ENCODE peak calls at places on chromosomes 1 and 21, in eight cellular contexts. X, W, Q, L, M, D, U and F are unnamed samples.

GRCh38 chr1:75265792-75266191 is 131.6 kb downstream of the LHX8 start:
- DNase-seq in X (no peak), W (no peak), Q (no peak), L (no peak), M (peak; percentile 12), D (peak; percentile 57), U (no peak), F (peak; percentile 71)

GRCh38 chr1:208888376-208888775 is 644.2 kb upstream of the PLXNA2 start:
- DNase-seq in X (no peak), W (no peak), Q (no peak), L (no peak), M (no peak), D (no peak), U (no peak), F (peak; percentile 4)

GRCh38 chr1:159941867-159942560 is 3.4 kb downstream of the IGSF9 start:
- DNase-seq in X (no peak), W (no peak), Q (no peak), L (no peak), M (no peak), D (no peak), U (no peak), F (no peak)

GRCh38 chr21:20272791-20273362 is 725.3 kb upstream of the NCAM2 start:
- DNase-seq in X (no peak), W (no peak), Q (no peak), L (no peak), M (no peak), D (no peak), U (no peak), F (no peak)

GRCh38 chr1:85349224-85349623 is 72.8 kb upstream of the BCL10 start:
- DNase-seq in X (no peak), W (no peak), Q (no peak), L (no peak), M (no peak), D (peak; percentile 83), U (no peak), F (no peak)

GRCh38 chr1:67769633-67770256 is 63.5 kb downstream of the GNG12 start:
- DNase-seq in X (no peak), W (no peak), Q (no peak), L (no peak), M (no peak), D (no peak), U (no peak), F (no peak)

GRCh38 chr1:113534875-113535274 is 144.6 kb downstream of the MAGI3 start:
- DNase-seq in X (no peak), W (no peak), Q (no peak), L (no peak), M (peak; percentile 62), D (no peak), U (no peak), F (peak; percentile 78)

GRCh38 chr1:160862151-160863061 is at the start of gene CD244:
- DNase-seq in X (no peak), W (peak; percentile 73), Q (peak; percentile 78), L (peak; percentile 46), M (no peak), D (peak; percentile 64), U (peak; percentile 28), F (no peak)

GRCh38 chr21:39115659-39116235 is 67.5 kb downstream of the PSMG1 start:
- DNase-seq in X (no peak), W (no peak), Q (no peak), L (no peak), M (no peak), D (no peak), U (no peak), F (no peak)

GRCh38 chr1:223706077-223706988 is 6.0 kb upstream of the CAPN2 start:
- DNase-seq in X (no peak), W (no peak), Q (peak; percentile 56), L (peak; percentile 42), M (peak; percentile 92), D (peak; percentile 89), U (no peak), F (peak; percentile 95)

GRCh38 chr1:92877792-92878191 is 46.0 kb downstream of the RPL5 start:
- DNase-seq in X (no peak), W (no peak), Q (no peak), L (no peak), M (peak; percentile 33), D (no peak), U (no peak), F (no peak)

GRCh38 chr1:43622471-43622870 is 27.5 kb upstream of the KDM4A start:
- DNase-seq in X (no peak), W (peak; percentile 12), Q (no peak), L (no peak), M (peak; percentile 89), D (no peak), U (no peak), F (peak; percentile 6)

GRCh38 chr1:149977345-149977744 is 33.2 kb downstream of the OTUD7B start:
- DNase-seq in X (no peak), W (no peak), Q (no peak), L (no peak), M (no peak), D (no peak), U (no peak), F (no peak)

GRCh38 chr1:163174524-163175437 is 27.9 kb downstream of the RGS5 start:
- DNase-seq in X (peak; percentile 43), W (peak; percentile 58), Q (peak; percentile 65), L (peak; percentile 52), M (peak; percentile 62), D (peak; percentile 85), U (no peak), F (peak; percentile 93)

GRCh38 chr1:24004132-24004531 is 24.0 kb upstream of the SRSF10 start:
- DNase-seq in X (no peak), W (no peak), Q (peak; percentile 0), L (no peak), M (no peak), D (no peak), U (no peak), F (no peak)

GRCh38 chr1:42983253-42983652 is 24.6 kb upstream of the SLC2A1 start:
- DNase-seq in X (no peak), W (no peak), Q (no peak), L (no peak), M (no peak), D (no peak), U (no peak), F (no peak)

GRCh38 chr1:64983110-64983509 is 16.8 kb upstream of the JAK1 start:
- DNase-seq in X (peak; percentile 61), W (no peak), Q (no peak), L (no peak), M (peak; percentile 20), D (peak; percentile 96), U (no peak), F (peak; percentile 93)

GRCh38 chr1:154191990-154192450 is at the start of gene TPM3:
- DNase-seq in X (no peak), W (no peak), Q (no peak), L (no peak), M (no peak), D (no peak), U (no peak), F (no peak)

GRCh38 chr1:219733511-219733910 is 120.6 kb upstream of the ZC3H11B start:
- DNase-seq in X (no peak), W (no peak), Q (no peak), L (no peak), M (no peak), D (no peak), U (no peak), F (no peak)

GRCh38 chr1:179588425-179589024 is 3.1 kb upstream of the TDRD5 start:
- DNase-seq in X (no peak), W (no peak), Q (no peak), L (no peak), M (no peak), D (no peak), U (no peak), F (no peak)

GRCh38 chr1:14599787-14600186 is 1.3 kb downstream of the KAZN start:
- DNase-seq in X (no peak), W (no peak), Q (no peak), L (no peak), M (no peak), D (no peak), U (peak; percentile 40), F (no peak)
- H3K4me3 ChIP-seq in X (no peak overlapping the region), W (peak overlapping the region; percentile 51), Q (no peak overlapping the region), L (peak overlapping the region; percentile 46), M (no peak overlapping the region), D (peak overlapping the region; percentile 82), U (peak overlapping the region; percentile 50), F (peak overlapping the region; percentile 87)

GRCh38 chr1:188499690-188500089 is 1670.9 kb downstream of the PLA2G4A start:
- DNase-seq in X (no peak), W (no peak), Q (no peak), L (no peak), M (no peak), D (no peak), U (no peak), F (peak; percentile 28)
- H3K4me3 ChIP-seq in X (no peak overlapping the region), W (no peak overlapping the region), Q (no peak overlapping the region), L (no peak overlapping the region), M (no peak overlapping the region), D (no peak overlapping the region), U (no peak overlapping the region), F (no peak overlapping the region)

GRCh38 chr21:42533963-42534355 is 20.3 kb downstream of the SLC37A1 start:
- DNase-seq in X (no peak), W (no peak), Q (peak; percentile 39), L (peak; percentile 3), M (no peak), D (no peak), U (no peak), F (no peak)

GRCh38 chr21:42535602-42536171 is 22.0 kb downstream of the SLC37A1 start:
- DNase-seq in X (no peak), W (peak; percentile 38), Q (peak; percentile 78), L (peak; percentile 42), M (no peak), D (no peak), U (peak; percentile 69), F (no peak)

GRCh38 chr21:42533306-42533962 is 19.8 kb downstream of the SLC37A1 start:
- DNase-seq in X (no peak), W (no peak), Q (peak; percentile 44), L (peak; percentile 5), M (no peak), D (no peak), U (no peak), F (no peak)

GRCh38 chr21:42534901-42535378 is 21.3 kb downstream of the SLC37A1 start:
- DNase-seq in X (no peak), W (peak; percentile 36), Q (peak; percentile 79), L (peak; percentile 19), M (no peak), D (no peak), U (peak; percentile 74), F (no peak)

DNA sequence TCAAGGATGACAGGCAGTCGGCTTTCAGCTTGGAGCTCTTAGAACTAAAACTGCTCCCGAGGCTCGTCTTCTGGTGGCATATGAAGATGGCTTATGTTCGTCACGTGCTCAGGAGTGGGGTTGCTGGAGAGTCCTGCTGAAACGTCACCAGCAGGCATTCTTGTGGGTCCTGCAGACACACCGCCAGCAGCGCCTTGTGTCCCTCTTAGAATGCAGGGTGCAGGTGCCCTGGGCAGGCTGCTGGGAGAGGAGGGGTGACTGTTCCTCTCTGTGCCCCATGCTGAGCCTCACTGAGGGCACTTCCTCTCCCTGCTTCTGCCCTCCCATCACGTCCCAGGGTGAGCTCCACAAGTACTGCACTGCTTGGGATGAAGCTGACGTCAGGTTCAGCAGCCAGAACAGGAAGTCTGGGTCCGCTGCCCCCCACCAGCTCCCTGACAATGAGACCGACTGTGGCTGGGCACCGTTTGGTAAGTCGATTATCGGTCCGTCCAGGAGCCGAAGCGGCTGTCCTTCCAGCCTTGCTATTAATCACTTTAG is 20.8 kb downstream of the SLC37A1 start:
- DNase-seq in X (no peak), W (peak; percentile 65), Q (peak; percentile 74), L (peak; percentile 31), M (no peak), D (no peak), U (no peak), F (no peak)
- H3K4me3 ChIP-seq in X (no peak overlapping the region), W (no peak overlapping the region), Q (peak overlapping the region; percentile 12), L (no peak overlapping the region), M (no peak overlapping the region), D (no peak overlapping the region), U (peak overlapping the region; percentile 7), F (no peak overlapping the region)

GRCh38 chr1:244118087-244118761 is 67.1 kb downstream of the ZBTB18 start:
- DNase-seq in X (no peak), W (no peak), Q (no peak), L (no peak), M (no peak), D (no peak), U (no peak), F (no peak)
- H3K4me3 ChIP-seq in X (no peak overlapping the region), W (no peak overlapping the region), Q (no peak overlapping the region), L (no peak overlapping the region), M (no peak overlapping the region), D (no peak overlapping the region), U (no peak overlapping the region), F (no peak overlapping the region)